ENCODE peak calls at places on chromosomes 1 and 21, in seven cellular contexts. N is heart right ventricle, O is IMR-90, L is fibroblast of pulmonary artery, K is PC-3, B is GM12864, V is brain microvascular endothelial cell. Y is an unnamed sample.

GRCh38 chr1:92410706-92411105 is 76.0 kb downstream of the GFI1 start:
- DNase-seq in N (no peak), O (no peak), L (no peak), K (no peak), B (no peak), V (no peak), Y (no peak)

GRCh38 chr1:151176514-151177045 is 799 bp upstream of the TMOD4 start:
- DNase-seq in N (no peak), O (no peak), L (no peak), K (no peak), B (no peak), V (no peak), Y (no peak)

GRCh38 chr1:232591344-232591743 is 38.6 kb downstream of the SIPA1L2 start:
- DNase-seq in N (no peak), O (no peak), L (no peak), K (no peak), B (no peak), V (no peak), Y (no peak)

GRCh38 chr1:72229893-72230292 is 52.4 kb downstream of the NEGR1 start:
- DNase-seq in N (no peak), O (peak; percentile 21), L (no peak), K (peak; percentile 79), B (no peak), V (no peak), Y (peak; percentile 25)

GRCh38 chr1:162846256-162847212 is 14.4 kb downstream of the CCDC190 start:
- DNase-seq in N (no peak), O (peak; percentile 88), L (no peak), K (peak; percentile 91), B (no peak), V (no peak), Y (no peak)

GRCh38 chr1:19725606-19726005 is 60.9 kb downstream of the HTR6 start:
- DNase-seq in N (no peak), O (no peak), L (no peak), K (no peak), B (no peak), V (no peak), Y (no peak)

GRCh38 chr1:62337535-62337784 is 18.2 kb upstream of the KANK4 start:
- DNase-seq in N (no peak), O (no peak), L (no peak), K (no peak), B (no peak), V (no peak), Y (no peak)

GRCh38 chr1:61687901-61688300 is 37.0 kb downstream of the TM2D1 start:
- DNase-seq in N (no peak), O (peak; percentile 38), L (no peak), K (peak; percentile 14), B (no peak), V (no peak), Y (no peak)

GRCh38 chr1:112706505-112707216 is at the start of gene RHOC:
- DNase-seq in N (peak; percentile 78), O (peak; percentile 56), L (peak; percentile 42), K (peak; percentile 76), B (no peak), V (peak; percentile 24), Y (peak; percentile 50)

GRCh38 chr1:162997499-162998285 is 71.5 kb upstream of the RGS4 start:
- DNase-seq in N (no peak), O (peak; percentile 77), L (peak; percentile 74), K (no peak), B (no peak), V (no peak), Y (peak; percentile 76)

GRCh38 chr1:108190686-108191416 is 9.3 kb downstream of the SLC25A24 start:
- DNase-seq in N (no peak), O (no peak), L (no peak), K (peak; percentile 25), B (no peak), V (no peak), Y (no peak)

GRCh38 chr1:84164567-84165021 is 20.5 kb downstream of the PRKACB start:
- DNase-seq in N (no peak), O (no peak), L (peak; percentile 52), K (no peak), B (no peak), V (no peak), Y (no peak)

GRCh38 chr1:94355485-94355980 is 62.7 kb upstream of the ABCD3 start:
- DNase-seq in N (no peak), O (no peak), L (no peak), K (no peak), B (no peak), V (no peak), Y (no peak)

GRCh38 chr1:50108497-50109073 is at the start of gene ELAVL4:
- DNase-seq in N (no peak), O (no peak), L (no peak), K (no peak), B (no peak), V (no peak), Y (no peak)

GRCh38 chr1:208178091-208178529 is 66.1 kb downstream of the PLXNA2 start:
- DNase-seq in N (no peak), O (no peak), L (no peak), K (peak; percentile 85), B (no peak), V (no peak), Y (no peak)

GRCh38 chr1:9384751-9385245 is 92.1 kb downstream of the SPSB1 start:
- DNase-seq in N (peak; percentile 68), O (no peak), L (no peak), K (no peak), B (no peak), V (peak; percentile 41), Y (no peak)

GRCh38 chr21:39311164-39311563 is 2.3 kb downstream of the BRWD1 start:
- DNase-seq in N (no peak), O (no peak), L (no peak), K (no peak), B (no peak), V (no peak), Y (no peak)

GRCh38 chr1:46528297-46528955 is 23.0 kb downstream of the KNCN start:
- DNase-seq in N (no peak), O (peak; percentile 22), L (no peak), K (no peak), B (no peak), V (no peak), Y (peak; percentile 36)

GRCh38 chr1:159938221-159938852 is 7.1 kb downstream of the IGSF9 start:
- DNase-seq in N (no peak), O (no peak), L (no peak), K (no peak), B (no peak), V (no peak), Y (no peak)

GRCh38 chr1:21317035-21317689 is 26.9 kb upstream of the ECE1 start:
- DNase-seq in N (peak; percentile 81), O (peak; percentile 90), L (peak; percentile 88), K (no peak), B (no peak), V (peak; percentile 73), Y (peak; percentile 82)

GRCh38 chr1:19644761-19645543 is 841 bp downstream of the NBL1 start:
- DNase-seq in N (peak; percentile 41), O (no peak), L (no peak), K (peak; percentile 38), B (no peak), V (no peak), Y (no peak)

DNA sequence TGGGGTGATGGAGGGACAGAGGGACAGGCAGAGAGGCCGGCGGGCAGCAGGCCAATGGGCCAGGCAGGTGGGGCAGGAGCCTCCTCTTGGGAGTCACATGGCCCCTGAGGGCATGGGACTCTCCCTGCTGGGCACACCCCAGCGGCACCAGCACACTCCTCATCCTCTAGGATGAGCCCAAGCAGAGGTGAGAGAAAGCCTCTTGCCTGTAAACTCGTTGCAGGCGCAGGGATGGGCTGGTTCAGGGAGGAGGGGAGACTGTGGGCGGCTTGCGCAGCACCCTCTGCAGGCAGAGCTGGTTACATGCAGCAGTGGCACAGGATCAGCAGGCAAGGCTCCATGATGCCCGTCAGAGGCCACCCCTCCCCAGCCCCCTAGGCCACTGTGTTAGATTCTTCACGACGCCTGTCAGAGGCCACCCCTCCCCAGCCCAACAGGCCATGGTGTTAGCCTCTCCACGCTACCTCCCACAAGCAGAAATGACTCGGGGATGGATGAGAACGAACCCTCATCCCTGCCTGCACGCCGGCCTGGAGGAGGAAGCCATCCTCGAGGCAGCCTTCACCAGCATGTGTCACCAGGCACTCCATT is 209.7 kb upstream of the VAMP3 start:
- DNase-seq in N (no peak), O (peak; percentile 25), L (peak; percentile 23), K (no peak), B (no peak), V (no peak), Y (no peak)
- TF ChIP-seq CTCF in N (peak; percentile 13), O (peak; percentile 35), L (peak; percentile 42), K (peak; percentile 47), B (peak; percentile 55), V (peak; percentile 72), Y (peak; percentile 10)

GRCh38 chr21:34617753-34618339 is 2.9 kb upstream of the RCAN1 start:
- DNase-seq in N (no peak), O (no peak), L (no peak), K (no peak), B (no peak), V (no peak), Y (no peak)

GRCh38 chr21:34623519-34623918 is 8.6 kb upstream of the RCAN1 start:
- DNase-seq in N (no peak), O (no peak), L (no peak), K (no peak), B (no peak), V (no peak), Y (no peak)

GRCh38 chr21:34625194-34625593 is 10.3 kb upstream of the RCAN1 start:
- DNase-seq in N (peak; percentile 17), O (no peak), L (no peak), K (peak; percentile 12), B (no peak), V (no peak), Y (no peak)

GRCh38 chr21:34620084-34620665 is 5.3 kb upstream of the RCAN1 start:
- DNase-seq in N (peak; percentile 19), O (no peak), L (no peak), K (no peak), B (no peak), V (no peak), Y (no peak)

DNA sequence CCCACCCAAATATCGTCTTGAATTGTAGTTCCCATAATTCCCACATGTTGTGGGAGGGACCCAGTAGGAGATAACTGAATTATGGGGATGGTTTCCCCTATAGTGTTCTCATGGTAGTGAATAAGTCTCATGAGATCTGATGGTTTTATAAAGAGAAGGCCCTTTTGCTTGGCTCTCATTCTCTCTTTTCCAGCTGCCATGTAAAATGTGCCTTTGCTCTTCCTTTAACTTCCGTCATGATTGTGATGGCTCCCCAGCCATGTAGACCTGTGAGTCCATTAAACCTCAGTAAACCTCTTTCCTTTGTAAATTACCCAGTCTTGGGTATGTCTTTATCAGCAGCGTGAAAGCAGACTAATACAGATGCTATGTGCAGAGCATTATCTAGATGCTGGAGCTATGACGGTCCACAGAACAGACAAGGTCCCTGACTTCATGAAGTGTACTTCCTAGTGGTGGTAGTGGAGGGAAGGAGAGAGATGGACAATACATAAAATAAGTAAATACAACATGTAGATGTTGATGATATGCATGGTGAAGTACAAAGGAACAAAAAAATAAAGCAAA is 6.6 kb upstream of the RCAN1 start:
- DNase-seq in N (no peak), O (no peak), L (no peak), K (no peak), B (no peak), V (no peak), Y (no peak)
- H3K4me3 ChIP-seq in N (no peak overlapping the region), O (no peak overlapping the region), L (no peak overlapping the region), K (no peak overlapping the region), B (no peak overlapping the region), V (no peak overlapping the region), Y (no peak overlapping the region)

GRCh38 chr1:45010855-45011811 is at the start of gene HECTD3:
- DNase-seq in N (peak; percentile 84), O (peak; percentile 71), L (peak; percentile 74), K (peak; percentile 78), B (peak; percentile 65), V (peak; percentile 73), Y (peak; percentile 74)
- TF ChIP-seq CTCF in N (no peak), O (no peak), L (no peak), K (no peak), B (no peak), V (no peak), Y (no peak)

GRCh38 chr21:28798798-28799197 is 193.9 kb downstream of the LTN1 start:
- DNase-seq in N (no peak), O (peak; percentile 66), L (peak; percentile 29), K (no peak), B (no peak), V (no peak), Y (peak; percentile 50)
- H3K4me3 ChIP-seq in N (no peak overlapping the region), O (no peak overlapping the region), L (no peak overlapping the region), K (no peak overlapping the region), B (no peak overlapping the region), V (no peak overlapping the region), Y (no peak overlapping the region)